ENCODE peak calls at places on chromosomes 5 and 9, in eight cellular contexts. W is fibroblast of the aortic adventitia, G is GM12865, H is endodermal cell, M is upper lobe of right lung, V is tibial artery, Z is astrocyte of the spinal cord, X is PC-9. A is an unnamed sample.

GRCh38 chr9:124295097-124295794 is 37.5 kb downstream of the NEK6 start:
- DNase-seq in M (no peak), H (no peak), V (no peak), G (peak; percentile 78), Z (no peak), X (no peak), W (no peak), A (peak; percentile 57)

GRCh38 chr5:172455511-172456061 is 1.3 kb upstream of the SH3PXD2B start:
- DNase-seq in H (peak; percentile 88), V (peak; percentile 65), W (peak; percentile 72), Z (peak; percentile 48), X (no peak), M (no peak), G (no peak), A (peak; percentile 71)

GRCh38 chr9:105355810-105356209 is 92.0 kb upstream of the FSD1L start:
- DNase-seq in X (no peak), H (no peak), V (no peak), M (no peak), W (peak; percentile 71), G (peak; percentile 70), Z (no peak), A (peak; percentile 47)

GRCh38 chr9:38106488-38106887 is 37.5 kb upstream of the SHB start:
- DNase-seq in X (peak; percentile 51), G (no peak), V (no peak), H (no peak), M (no peak), W (no peak), Z (no peak), A (no peak)

GRCh38 chr5:56270568-56271392 is 37.6 kb upstream of the ANKRD55 start:
- DNase-seq in X (peak; percentile 83), W (peak; percentile 85), G (peak; percentile 85), Z (peak; percentile 87), M (peak; percentile 86), V (peak; percentile 77), H (peak; percentile 94), A (peak; percentile 94)

GRCh38 chr9:121660876-121661275 is 9.4 kb downstream of the DAB2IP start:
- DNase-seq in M (no peak), V (no peak), X (no peak), G (no peak), Z (no peak), H (no peak), W (no peak), A (no peak)

GRCh38 chr5:173761182-173761521 is 127.0 kb upstream of the CPEB4 start:
- DNase-seq in V (no peak), X (no peak), Z (no peak), M (no peak), G (no peak), H (no peak), W (no peak), A (no peak)

GRCh38 chr9:127793093-127793708 is 7.4 kb downstream of the CDK9 start:
- DNase-seq in H (no peak), W (no peak), V (no peak), Z (peak; percentile 36), M (no peak), G (no peak), X (peak; percentile 3), A (no peak)

GRCh38 chr5:9596256-9596655 is 33.9 kb downstream of the TAS2R1 start:
- DNase-seq in V (no peak), H (no peak), Z (peak; percentile 2), M (no peak), W (peak; percentile 60), G (no peak), X (no peak), A (no peak)

GRCh38 chr9:72753261-72753893 is 199.5 kb downstream of the ALDH1A1 start:
- DNase-seq in Z (peak; percentile 33), V (no peak), M (no peak), W (peak; percentile 60), H (no peak), X (no peak), G (no peak), A (peak; percentile 43)

GRCh38 chr5:100517301-100517974 is 17.7 kb upstream of the FAM174A start:
- DNase-seq in H (peak; percentile 64), V (no peak), M (peak; percentile 90), X (peak; percentile 38), Z (no peak), W (no peak), G (peak; percentile 34), A (no peak)

GRCh38 chr5:470961-471749 is 28.2 kb downstream of the EXOC3 start:
- DNase-seq in M (peak; percentile 67), W (no peak), X (no peak), Z (no peak), H (peak; percentile 47), V (no peak), G (no peak), A (no peak)

GRCh38 chr5:157222506-157223230 is 42.0 kb downstream of the ITK start:
- DNase-seq in M (no peak), W (peak; percentile 15), X (no peak), Z (peak; percentile 67), V (no peak), G (peak; percentile 36), H (no peak), A (no peak)

GRCh38 chr5:320524-321232 is 836 bp upstream of the AHRR start:
- DNase-seq in G (no peak), M (peak; percentile 65), W (no peak), Z (no peak), X (no peak), V (no peak), H (peak; percentile 73), A (no peak)

GRCh38 chr9:35254237-35254636 is 92.4 kb downstream of the UNC13B start:
- DNase-seq in G (no peak), X (no peak), Z (no peak), M (no peak), V (no peak), W (no peak), H (no peak), A (no peak)

GRCh38 chr5:156883316-156883875 is 33.3 kb downstream of the PPP1R2B start:
- DNase-seq in V (no peak), X (no peak), G (no peak), H (no peak), Z (no peak), M (no peak), W (no peak), A (no peak)

GRCh38 chr5:109180668-109181067 is 229.1 kb downstream of the PJA2 start:
- DNase-seq in H (no peak), X (no peak), G (no peak), Z (no peak), W (no peak), V (no peak), M (no peak), A (no peak)

DNA sequence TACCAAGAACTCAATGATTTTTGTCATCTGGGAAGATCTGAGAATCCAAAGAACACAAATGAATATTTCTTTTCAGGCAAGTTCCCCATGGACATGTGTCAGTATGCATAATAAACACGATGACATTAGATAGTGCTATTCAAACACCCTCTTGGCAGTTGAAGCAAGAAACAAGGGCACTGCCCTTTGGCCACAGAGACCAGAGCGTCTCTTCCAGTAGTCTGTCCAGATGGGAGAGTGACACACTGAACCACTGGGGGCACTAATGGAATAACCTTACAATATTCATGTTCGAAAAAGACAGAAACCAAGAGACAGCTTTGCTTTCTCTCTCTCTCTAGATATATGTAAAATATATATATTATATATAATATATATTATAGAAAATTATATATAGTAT is 301.9 kb downstream of the CTNND2 start:
- DNase-seq in Z (no peak), W (no peak), V (no peak), G (no peak), H (no peak), X (no peak), M (no peak), A (no peak)
- TF ChIP-seq CTCF in Z (no peak), W (no peak), V (no peak), G (no peak), H (peak; percentile 55), X (no peak), M (no peak), A (no peak)

DNA sequence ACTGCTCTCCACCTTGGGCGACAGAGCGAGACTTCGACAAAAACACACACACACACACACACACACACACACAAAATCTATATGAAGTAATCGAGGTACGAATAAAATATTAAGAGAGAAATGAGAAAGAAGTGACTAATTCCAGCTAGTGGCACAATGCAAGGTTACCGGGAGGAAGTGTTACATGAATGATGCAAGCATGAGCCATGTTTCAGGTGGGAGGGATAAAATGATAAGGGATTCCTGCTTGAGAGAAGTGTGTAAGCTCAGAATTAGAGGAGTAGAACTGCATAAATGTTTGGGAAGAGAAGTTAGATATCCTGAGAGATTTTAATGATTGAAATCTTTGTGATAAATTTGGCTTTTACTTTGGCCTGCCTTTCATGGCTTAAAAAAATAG is 18.8 kb downstream of the HAPLN1 start:
- DNase-seq in W (peak; percentile 38), Z (no peak), X (no peak), H (no peak), G (no peak), M (no peak), V (no peak), A (peak; percentile 26)
- H3K4me3 ChIP-seq in W (no peak overlapping the region), Z (no peak overlapping the region), X (no peak overlapping the region), H (no peak overlapping the region), G (no peak overlapping the region), M (no peak overlapping the region), V (no peak overlapping the region), A (no peak overlapping the region)

GRCh38 chr5:148000036-148000435 is 63.7 kb upstream of the SPINK5 start:
- DNase-seq in M (no peak), Z (no peak), W (no peak), G (no peak), X (no peak), H (no peak), V (no peak), A (no peak)

GRCh38 chr5:148003226-148003625 is 60.6 kb upstream of the SPINK5 start:
- DNase-seq in V (no peak), G (no peak), X (no peak), Z (no peak), H (no peak), W (no peak), M (no peak), A (no peak)

GRCh38 chr5:148002471-148002870 is 61.3 kb upstream of the SPINK5 start:
- DNase-seq in Z (no peak), X (no peak), W (peak; percentile 17), V (no peak), M (no peak), H (no peak), G (no peak), A (no peak)

GRCh38 chr5:148011407-148012124 is 52.2 kb upstream of the SPINK5 start:
- DNase-seq in H (no peak), M (no peak), Z (peak; percentile 61), X (peak; percentile 94), V (no peak), G (no peak), W (peak; percentile 66), A (peak; percentile 25)

GRCh38 chr5:148005788-148006520 is 57.8 kb upstream of the SPINK5 start:
- DNase-seq in W (no peak), G (peak; percentile 35), Z (no peak), V (no peak), X (no peak), H (peak; percentile 81), M (no peak), A (no peak)
- TF ChIP-seq CTCF in W (peak; percentile 7), G (peak; percentile 25), Z (no peak), V (no peak), X (peak; percentile 41), H (peak; percentile 72), M (no peak), A (no peak)

GRCh38 chr9:93219692-93220091 is 35.8 kb downstream of the WNK2 start:
- DNase-seq in M (no peak), X (no peak), W (no peak), G (no peak), Z (no peak), H (no peak), V (no peak), A (no peak)
- H3K4me3 ChIP-seq in M (no peak overlapping the region), X (no peak overlapping the region), W (no peak overlapping the region), G (no peak overlapping the region), Z (no peak overlapping the region), H (no peak overlapping the region), V (no peak overlapping the region), A (no peak overlapping the region)